ENCODE peak calls at places on chromosomes 3 and 15, in seven cellular contexts. One of them, this sample, is unnamed.

GRCh38 chr3:158683216-158683975 is 10.9 kb upstream of the LXN start:
- DNase-seq in fibroblast of lung: peak
- DNase-seq in tibial artery: no peak
- DNase-seq in IMR-90: peak
- DNase-seq in cardiac muscle cell: no peak
- DNase-seq in RWPE2: no peak
- DNase-seq in mammary epithelial cell: peak
- DNase-seq in this sample: no peak

GRCh38 chr3:119745942-119746341 is 36.0 kb upstream of the NR1I2 start:
- DNase-seq in fibroblast of lung: no peak
- DNase-seq in tibial artery: no peak
- DNase-seq in IMR-90: no peak
- DNase-seq in cardiac muscle cell: no peak
- DNase-seq in RWPE2: no peak
- DNase-seq in mammary epithelial cell: no peak
- DNase-seq in this sample: no peak

GRCh38 chr3:10023587-10024310 is 2.5 kb upstream of the FANCD2 start:
- DNase-seq in fibroblast of lung: peak
- DNase-seq in tibial artery: no peak
- DNase-seq in IMR-90: peak
- DNase-seq in cardiac muscle cell: no peak
- DNase-seq in RWPE2: no peak
- DNase-seq in mammary epithelial cell: peak
- DNase-seq in this sample: no peak

GRCh38 chr15:31216210-31216911 is 110.3 kb upstream of the KLF13 start:
- DNase-seq in fibroblast of lung: peak
- DNase-seq in tibial artery: peak
- DNase-seq in IMR-90: no peak
- DNase-seq in cardiac muscle cell: peak
- DNase-seq in RWPE2: peak
- DNase-seq in mammary epithelial cell: peak
- DNase-seq in this sample: peak

GRCh38 chr3:186059192-186059591 is 49.7 kb downstream of the ETV5 start:
- DNase-seq in fibroblast of lung: no peak
- DNase-seq in tibial artery: no peak
- DNase-seq in IMR-90: no peak
- DNase-seq in cardiac muscle cell: no peak
- DNase-seq in RWPE2: no peak
- DNase-seq in mammary epithelial cell: no peak
- DNase-seq in this sample: no peak

GRCh38 chr3:30693470-30694120 is 87.2 kb downstream of the TGFBR2 start:
- DNase-seq in fibroblast of lung: peak
- DNase-seq in tibial artery: no peak
- DNase-seq in IMR-90: peak
- DNase-seq in cardiac muscle cell: peak
- DNase-seq in RWPE2: no peak
- DNase-seq in mammary epithelial cell: peak
- DNase-seq in this sample: no peak

GRCh38 chr3:1515842-1516241 is 423.0 kb downstream of the CNTN6 start:
- DNase-seq in fibroblast of lung: no peak
- DNase-seq in tibial artery: no peak
- DNase-seq in IMR-90: no peak
- DNase-seq in cardiac muscle cell: no peak
- DNase-seq in RWPE2: no peak
- DNase-seq in mammary epithelial cell: no peak
- DNase-seq in this sample: no peak

GRCh38 chr15:39177561-39177960 is 403.3 kb upstream of the THBS1 start:
- DNase-seq in fibroblast of lung: no peak
- DNase-seq in tibial artery: no peak
- DNase-seq in IMR-90: no peak
- DNase-seq in cardiac muscle cell: no peak
- DNase-seq in RWPE2: peak
- DNase-seq in mammary epithelial cell: peak
- DNase-seq in this sample: no peak

GRCh38 chr15:29924750-29925149 is 102.5 kb upstream of the TJP1 start:
- DNase-seq in fibroblast of lung: peak
- DNase-seq in tibial artery: peak
- DNase-seq in IMR-90: peak
- DNase-seq in cardiac muscle cell: peak
- DNase-seq in RWPE2: peak
- DNase-seq in mammary epithelial cell: peak
- DNase-seq in this sample: no peak

GRCh38 chr15:28260722-28261121 is 61.3 kb downstream of the HERC2 start:
- DNase-seq in fibroblast of lung: no peak
- DNase-seq in tibial artery: no peak
- DNase-seq in IMR-90: no peak
- DNase-seq in cardiac muscle cell: no peak
- DNase-seq in RWPE2: no peak
- DNase-seq in mammary epithelial cell: no peak
- DNase-seq in this sample: no peak

GRCh38 chr3:149042766-149043386 is 43.5 kb downstream of the HLTF start:
- DNase-seq in fibroblast of lung: peak
- DNase-seq in tibial artery: no peak
- DNase-seq in IMR-90: peak
- DNase-seq in cardiac muscle cell: no peak
- DNase-seq in RWPE2: no peak
- DNase-seq in mammary epithelial cell: peak
- DNase-seq in this sample: no peak

GRCh38 chr3:5071061-5071460 is 51.0 kb upstream of the ARL8B start:
- DNase-seq in fibroblast of lung: peak
- DNase-seq in tibial artery: no peak
- DNase-seq in IMR-90: peak
- DNase-seq in cardiac muscle cell: no peak
- DNase-seq in RWPE2: no peak
- DNase-seq in mammary epithelial cell: peak
- DNase-seq in this sample: no peak

GRCh38 chr3:32794487-32795308 is 23.1 kb upstream of the TRIM71 start:
- DNase-seq in fibroblast of lung: peak
- DNase-seq in tibial artery: no peak
- DNase-seq in IMR-90: peak
- DNase-seq in cardiac muscle cell: peak
- DNase-seq in RWPE2: no peak
- DNase-seq in mammary epithelial cell: no peak
- DNase-seq in this sample: no peak

GRCh38 chr15:26970712-26971210 is at the start of gene GABRG3:
- DNase-seq in fibroblast of lung: no peak
- DNase-seq in tibial artery: no peak
- DNase-seq in IMR-90: no peak
- DNase-seq in cardiac muscle cell: peak
- DNase-seq in RWPE2: no peak
- DNase-seq in mammary epithelial cell: no peak
- DNase-seq in this sample: no peak

GRCh38 chr15:63918317-63918672 is 84.5 kb upstream of the HERC1 start:
- DNase-seq in fibroblast of lung: no peak
- DNase-seq in tibial artery: no peak
- DNase-seq in IMR-90: no peak
- DNase-seq in cardiac muscle cell: no peak
- DNase-seq in RWPE2: no peak
- DNase-seq in mammary epithelial cell: peak
- DNase-seq in this sample: no peak

GRCh38 chr15:68699881-68700394 is 120.8 kb downstream of the ANP32A start:
- DNase-seq in fibroblast of lung: no peak
- DNase-seq in tibial artery: no peak
- DNase-seq in IMR-90: no peak
- DNase-seq in cardiac muscle cell: no peak
- DNase-seq in RWPE2: no peak
- DNase-seq in mammary epithelial cell: no peak
- DNase-seq in this sample: no peak

GRCh38 chr3:94036909-94037507 is 8.6 kb upstream of the STX19 start:
- DNase-seq in fibroblast of lung: peak
- DNase-seq in tibial artery: no peak
- DNase-seq in IMR-90: peak
- DNase-seq in cardiac muscle cell: no peak
- DNase-seq in RWPE2: no peak
- DNase-seq in mammary epithelial cell: peak
- DNase-seq in this sample: no peak

GRCh38 chr3:192899540-192899982 is 18.1 kb downstream of the MB21D2 start:
- DNase-seq in fibroblast of lung: peak
- DNase-seq in tibial artery: no peak
- DNase-seq in IMR-90: peak
- DNase-seq in cardiac muscle cell: no peak
- DNase-seq in RWPE2: no peak
- DNase-seq in mammary epithelial cell: no peak
- DNase-seq in this sample: no peak

GRCh38 chr15:57571725-57572124 is 20.0 kb upstream of the MYZAP start:
- DNase-seq in fibroblast of lung: no peak
- DNase-seq in tibial artery: no peak
- DNase-seq in IMR-90: no peak
- DNase-seq in cardiac muscle cell: no peak
- DNase-seq in RWPE2: no peak
- DNase-seq in mammary epithelial cell: no peak
- DNase-seq in this sample: no peak

GRCh38 chr15:29337156-29337959 is 67.7 kb upstream of the NSMCE3 start:
- DNase-seq in fibroblast of lung: peak
- DNase-seq in tibial artery: no peak
- DNase-seq in IMR-90: peak
- DNase-seq in cardiac muscle cell: no peak
- DNase-seq in RWPE2: no peak
- DNase-seq in mammary epithelial cell: no peak
- DNase-seq in this sample: no peak

GRCh38 chr3:4824948-4825325 is 154.3 kb upstream of the BHLHE40 start:
- DNase-seq in fibroblast of lung: peak
- DNase-seq in tibial artery: no peak
- DNase-seq in IMR-90: peak
- DNase-seq in cardiac muscle cell: no peak
- DNase-seq in RWPE2: no peak
- DNase-seq in mammary epithelial cell: peak
- DNase-seq in this sample: no peak

GRCh38 chr3:48130321-48130881 is 57.8 kb downstream of the CDC25A start:
- DNase-seq in fibroblast of lung: peak
- DNase-seq in tibial artery: peak
- DNase-seq in IMR-90: peak
- DNase-seq in cardiac muscle cell: no peak
- DNase-seq in RWPE2: no peak
- DNase-seq in mammary epithelial cell: no peak
- DNase-seq in this sample: peak

GRCh38 chr3:119690043-119690656 is 12.7 kb upstream of the CFAP91 start:
- DNase-seq in fibroblast of lung: peak
- DNase-seq in tibial artery: no peak
- DNase-seq in IMR-90: peak
- DNase-seq in cardiac muscle cell: peak
- DNase-seq in RWPE2: no peak
- DNase-seq in mammary epithelial cell: peak
- DNase-seq in this sample: no peak

GRCh38 chr3:120450914-120451669 is at the start of gene FSTL1:
- DNase-seq in fibroblast of lung: peak
- DNase-seq in tibial artery: peak
- DNase-seq in IMR-90: peak
- DNase-seq in cardiac muscle cell: peak
- DNase-seq in RWPE2: no peak
- DNase-seq in mammary epithelial cell: no peak
- DNase-seq in this sample: peak

GRCh38 chr15:52609593-52609992 is 40.8 kb upstream of the ARPP19 start:
- DNase-seq in fibroblast of lung: no peak
- DNase-seq in tibial artery: no peak
- DNase-seq in IMR-90: no peak
- DNase-seq in cardiac muscle cell: no peak
- DNase-seq in RWPE2: no peak
- DNase-seq in mammary epithelial cell: no peak
- DNase-seq in this sample: no peak
- H3K27ac ChIP-seq in fibroblast of lung: no peak
- H3K27ac ChIP-seq in tibial artery: no peak
- H3K27ac ChIP-seq in IMR-90: no peak
- H3K27ac ChIP-seq in cardiac muscle cell: no peak
- H3K27ac ChIP-seq in RWPE2: no peak
- H3K27ac ChIP-seq in mammary epithelial cell: no peak
- H3K27ac ChIP-seq in this sample: no peak

DNA sequence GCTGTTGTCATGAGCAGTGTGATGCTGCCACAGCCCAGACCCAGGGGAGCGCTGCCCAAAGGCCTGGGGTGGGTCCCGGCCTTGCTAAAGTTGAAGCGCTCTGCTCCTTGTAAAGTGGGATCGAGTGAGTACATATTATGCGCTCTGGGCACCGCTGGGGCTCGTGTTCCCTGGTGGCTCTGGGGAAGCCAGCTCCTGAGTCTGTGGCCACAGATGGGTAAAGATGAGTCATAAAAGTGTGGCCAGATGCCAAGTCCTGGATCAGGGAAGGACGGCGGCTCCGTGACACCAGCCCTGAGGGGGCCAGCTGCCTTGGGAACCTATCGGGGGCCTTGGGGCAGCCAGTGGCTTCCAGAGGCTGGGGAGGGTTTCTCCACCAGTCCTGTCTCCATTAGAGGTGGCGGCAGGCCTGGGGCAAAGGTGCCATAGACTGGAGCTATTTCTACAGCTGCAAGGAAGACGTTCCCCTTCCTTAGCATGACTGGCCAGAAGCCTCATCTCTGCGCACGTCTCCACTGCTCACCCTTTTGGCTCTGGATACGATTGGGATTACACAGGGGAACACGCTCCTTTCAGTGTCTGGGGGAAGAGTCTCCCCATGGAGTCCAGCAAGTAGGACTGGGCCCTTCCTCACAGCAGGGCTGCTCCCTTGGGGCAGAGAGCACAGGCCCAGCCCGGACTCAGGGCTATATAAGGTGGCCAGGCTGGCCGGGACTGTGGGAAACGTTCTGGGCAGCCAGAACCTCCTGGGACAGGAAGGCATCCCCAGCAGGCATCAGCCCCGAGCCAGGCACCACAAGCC is 1.2 kb upstream of the ITIH4 start:
- DNase-seq in fibroblast of lung: peak
- DNase-seq in tibial artery: peak
- DNase-seq in IMR-90: peak
- DNase-seq in cardiac muscle cell: no peak
- DNase-seq in RWPE2: no peak
- DNase-seq in mammary epithelial cell: peak
- DNase-seq in this sample: peak
- H3K27ac ChIP-seq in fibroblast of lung: no peak
- H3K27ac ChIP-seq in tibial artery: peak
- H3K27ac ChIP-seq in IMR-90: no peak
- H3K27ac ChIP-seq in cardiac muscle cell: no peak
- H3K27ac ChIP-seq in RWPE2: no peak
- H3K27ac ChIP-seq in mammary epithelial cell: no peak
- H3K27ac ChIP-seq in this sample: peak

DNA sequence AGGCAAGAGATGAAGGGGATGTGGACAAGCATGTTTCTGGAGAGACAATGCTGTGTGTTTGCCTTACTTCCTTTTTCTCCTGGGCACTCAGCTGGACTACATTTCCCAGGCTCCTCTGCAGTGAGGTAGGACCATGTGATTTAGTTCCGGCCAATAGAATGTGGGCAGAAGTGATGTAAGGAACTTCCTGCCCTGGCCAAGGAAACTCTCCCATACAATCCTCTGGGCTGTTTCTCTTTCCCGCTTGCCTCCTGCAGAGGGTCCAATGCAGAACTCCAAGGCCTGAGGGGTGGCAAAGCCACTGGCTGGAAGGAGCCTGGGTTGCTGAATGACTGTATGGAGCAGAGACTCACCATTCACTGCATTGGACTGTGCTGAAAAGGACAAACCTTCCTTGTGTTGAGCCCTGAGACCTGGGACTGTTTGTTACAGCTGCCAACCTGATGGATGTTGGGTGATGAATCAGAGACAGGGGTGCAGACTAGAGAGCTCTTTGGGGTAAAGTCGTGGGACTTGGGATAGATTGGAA is 82.7 kb upstream of the SLC6A6 start:
- DNase-seq in fibroblast of lung: peak
- DNase-seq in tibial artery: no peak
- DNase-seq in IMR-90: peak
- DNase-seq in cardiac muscle cell: peak
- DNase-seq in RWPE2: no peak
- DNase-seq in mammary epithelial cell: peak
- DNase-seq in this sample: no peak
- H3K27ac ChIP-seq in fibroblast of lung: no peak
- H3K27ac ChIP-seq in tibial artery: no peak
- H3K27ac ChIP-seq in IMR-90: no peak
- H3K27ac ChIP-seq in cardiac muscle cell: no peak
- H3K27ac ChIP-seq in RWPE2: no peak
- H3K27ac ChIP-seq in mammary epithelial cell: no peak
- H3K27ac ChIP-seq in this sample: no peak

GRCh38 chr3:20064387-20064786 is 24.1 kb downstream of the KAT2B start:
- DNase-seq in fibroblast of lung: no peak
- DNase-seq in tibial artery: no peak
- DNase-seq in IMR-90: no peak
- DNase-seq in cardiac muscle cell: no peak
- DNase-seq in RWPE2: no peak
- DNase-seq in mammary epithelial cell: peak
- DNase-seq in this sample: no peak
- H3K27ac ChIP-seq in fibroblast of lung: no peak
- H3K27ac ChIP-seq in tibial artery: no peak
- H3K27ac ChIP-seq in IMR-90: no peak
- H3K27ac ChIP-seq in cardiac muscle cell: no peak
- H3K27ac ChIP-seq in RWPE2: peak
- H3K27ac ChIP-seq in mammary epithelial cell: no peak
- H3K27ac ChIP-seq in this sample: no peak